ENCODE peak calls at places on chromosomes 6 and 20, in five cellular contexts. U is transverse colon, E is hepatocyte, M is fibroblast of mammary gland, R is endothelial cell. L is an unnamed sample.

GRCh38 chr6:25882066-25882496 is 8.0 kb upstream of the SLC17A3 start:
- DNase-seq in U (peak; percentile 13), E (peak; percentile 30), M (no peak), R (peak; percentile 61), L (peak; percentile 53)

GRCh38 chr20:584375-585301 is 25.5 kb downstream of the TCF15 start:
- DNase-seq in U (no peak), E (no peak), M (peak; percentile 8), R (no peak), L (peak; percentile 55)

GRCh38 chr20:9458075-9458818 is 56.1 kb upstream of the LAMP5 start:
- DNase-seq in U (no peak), E (peak; percentile 16), M (peak; percentile 61), R (peak; percentile 36), L (no peak)

GRCh38 chr6:10429638-10430427 is 15.0 kb upstream of the TFAP2A start:
- DNase-seq in U (no peak), E (peak; percentile 56), M (peak; percentile 42), R (no peak), L (no peak)

GRCh38 chr6:54112171-54112650 is 968 bp downstream of the MLIP start:
- DNase-seq in U (no peak), E (no peak), M (no peak), R (no peak), L (no peak)

GRCh38 chr6:30885481-30885998 is 1.2 kb downstream of the DDR1 start:
- DNase-seq in U (peak; percentile 75), E (peak; percentile 77), M (no peak), R (no peak), L (no peak)

GRCh38 chr6:42251911-42252637 is 34.4 kb upstream of the MRPS10 start:
- DNase-seq in U (peak; percentile 64), E (peak; percentile 55), M (peak; percentile 81), R (no peak), L (no peak)

GRCh38 chr6:156948807-156949206 is 171.6 kb downstream of the ARID1B start:
- DNase-seq in U (no peak), E (peak; percentile 35), M (peak; percentile 82), R (no peak), L (no peak)

GRCh38 chr6:22145823-22146379 is 150.9 kb downstream of the PRL start:
- DNase-seq in U (no peak), E (peak; percentile 16), M (peak; percentile 69), R (peak; percentile 10), L (peak; percentile 6)

GRCh38 chr6:139588076-139588639 is 213.7 kb upstream of the CITED2 start:
- DNase-seq in U (peak; percentile 71), E (peak; percentile 21), M (peak; percentile 33), R (no peak), L (no peak)

GRCh38 chr20:1718604-1719384 is 61.2 kb upstream of the SIRPG start:
- DNase-seq in U (no peak), E (no peak), M (peak; percentile 98), R (no peak), L (no peak)

GRCh38 chr6:2244261-2245102 is 923 bp downstream of the GMDS start:
- DNase-seq in U (no peak), E (peak; percentile 63), M (no peak), R (no peak), L (no peak)

GRCh38 chr6:79750806-79751205 is 119.7 kb downstream of the SH3BGRL2 start:
- DNase-seq in U (no peak), E (no peak), M (no peak), R (no peak), L (no peak)

GRCh38 chr6:33320315-33321181 is 3.0 kb upstream of the ZBTB22 start:
- DNase-seq in U (peak; percentile 33), E (peak; percentile 44), M (peak; percentile 96), R (no peak), L (no peak)

GRCh38 chr6:124983383-124983782 is 21.1 kb downstream of the RNF217 start:
- DNase-seq in U (no peak), E (no peak), M (no peak), R (no peak), L (no peak)

GRCh38 chr20:62749851-62750445 is 41.3 kb downstream of the NTSR1 start:
- DNase-seq in U (no peak), E (no peak), M (no peak), R (no peak), L (no peak)

GRCh38 chr6:123564363-123564762 is 72.4 kb downstream of the TRDN start:
- DNase-seq in U (no peak), E (no peak), M (no peak), R (no peak), L (no peak)

GRCh38 chr6:107730106-107730505 is 94.0 kb downstream of the SCML4 start:
- DNase-seq in U (peak; percentile 22), E (no peak), M (no peak), R (no peak), L (peak; percentile 78)
- TF ChIP-seq CTCF in U (no peak), E (no peak), M (no peak), R (no peak), L (peak; percentile 51)

DNA sequence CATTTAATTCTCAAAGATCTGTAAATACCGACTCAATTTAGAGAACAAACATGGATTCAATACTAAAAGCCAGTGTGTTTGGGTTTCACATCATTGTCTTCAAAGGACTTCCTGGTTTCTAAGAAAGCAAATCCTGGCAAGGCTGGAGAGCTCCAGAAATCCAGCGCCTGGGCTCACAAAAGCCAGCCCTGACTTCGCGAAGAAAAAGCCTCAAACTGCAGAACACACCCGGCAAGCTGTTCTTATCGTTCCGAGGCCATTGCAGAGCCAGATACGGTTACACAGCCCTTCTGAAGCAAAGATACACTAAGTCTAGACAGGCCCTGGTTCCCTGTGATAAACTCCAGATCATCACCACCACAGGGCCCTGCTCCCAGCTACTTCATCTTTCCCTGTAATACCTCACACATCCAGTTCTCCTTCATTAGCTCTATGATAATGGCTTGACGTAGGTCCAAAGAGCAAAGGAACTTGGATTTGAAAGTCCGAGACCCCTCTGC is 19.1 kb downstream of the AGPAT4 start:
- DNase-seq in U (no peak), E (peak; percentile 58), M (peak; percentile 38), R (no peak), L (no peak)
- TF ChIP-seq CTCF in U (no peak), E (no peak), M (no peak), R (no peak), L (no peak)

DNA sequence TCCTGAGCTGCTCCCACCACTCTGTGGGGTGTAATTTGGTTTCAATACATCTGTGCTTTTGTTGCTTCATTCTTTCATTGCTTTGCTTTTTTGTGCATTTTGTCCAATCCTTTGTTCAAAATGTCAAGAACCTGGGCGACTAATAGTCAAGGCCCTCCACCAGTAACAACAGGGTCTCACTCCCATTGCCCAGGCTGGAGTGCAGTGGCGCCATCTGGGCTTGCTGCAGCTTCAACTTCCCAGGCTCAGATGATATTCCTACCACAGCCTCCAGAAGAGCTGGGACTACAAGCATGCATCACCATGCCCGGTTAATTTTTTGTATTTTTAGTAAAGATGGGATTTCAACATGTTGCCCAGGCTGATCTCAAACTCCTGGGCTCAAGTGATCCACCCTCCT is 169.2 kb downstream of the EYA2 start:
- DNase-seq in U (no peak), E (no peak), M (no peak), R (no peak), L (no peak)
- TF ChIP-seq CTCF in U (no peak), E (no peak), M (no peak), R (no peak), L (no peak)

GRCh38 chr6:1059596-1059995 is 252.3 kb upstream of the FOXQ1 start:
- DNase-seq in U (no peak), E (no peak), M (no peak), R (no peak), L (no peak)

GRCh38 chr6:1066449-1066848 is 245.4 kb upstream of the FOXQ1 start:
- DNase-seq in U (no peak), E (no peak), M (no peak), R (no peak), L (no peak)

GRCh38 chr6:1065986-1066385 is 245.9 kb upstream of the FOXQ1 start:
- DNase-seq in U (no peak), E (no peak), M (no peak), R (no peak), L (no peak)

GRCh38 chr6:1063671-1064355 is 248.1 kb upstream of the FOXQ1 start:
- DNase-seq in U (no peak), E (no peak), M (peak; percentile 25), R (no peak), L (no peak)

DNA sequence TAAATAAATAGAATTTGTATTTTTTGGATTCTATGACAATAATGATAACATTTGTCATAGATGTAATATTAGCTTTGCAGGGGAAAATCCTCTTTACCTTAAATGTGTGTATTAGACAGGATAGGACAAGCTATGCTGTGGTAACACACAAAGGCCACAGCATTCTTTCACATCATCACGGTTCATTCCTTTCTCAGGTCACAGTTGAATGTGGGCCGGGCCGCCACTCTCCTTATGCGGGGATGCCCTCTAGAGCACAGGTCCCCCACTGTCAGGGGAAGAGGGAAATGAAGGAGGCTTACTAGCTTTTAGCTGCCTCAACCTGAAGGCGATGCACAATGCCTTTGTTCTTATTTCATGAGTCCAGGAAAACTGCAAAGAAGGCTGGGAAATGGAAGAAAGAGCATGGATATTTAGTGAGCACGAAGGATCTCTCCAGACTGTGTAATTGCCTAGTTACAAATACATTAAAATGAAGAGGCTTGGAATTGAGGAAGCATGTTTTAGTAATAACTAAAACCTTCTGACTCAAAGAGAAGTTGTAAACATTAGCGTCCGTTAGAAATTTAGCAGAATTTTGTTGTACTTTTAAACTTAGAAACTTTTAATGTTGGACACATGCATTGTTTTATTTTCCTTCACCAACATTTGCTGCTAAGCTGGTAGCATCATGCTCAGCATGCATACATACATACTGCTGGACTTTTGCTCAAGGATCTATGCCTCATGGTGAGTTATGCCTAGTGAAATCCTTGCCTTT is 248.9 kb upstream of the FOXQ1 start:
- DNase-seq in U (no peak), E (no peak), M (no peak), R (no peak), L (no peak)
- TF ChIP-seq CTCF in U (no peak), E (no peak), M (no peak), R (no peak), L (no peak)

DNA sequence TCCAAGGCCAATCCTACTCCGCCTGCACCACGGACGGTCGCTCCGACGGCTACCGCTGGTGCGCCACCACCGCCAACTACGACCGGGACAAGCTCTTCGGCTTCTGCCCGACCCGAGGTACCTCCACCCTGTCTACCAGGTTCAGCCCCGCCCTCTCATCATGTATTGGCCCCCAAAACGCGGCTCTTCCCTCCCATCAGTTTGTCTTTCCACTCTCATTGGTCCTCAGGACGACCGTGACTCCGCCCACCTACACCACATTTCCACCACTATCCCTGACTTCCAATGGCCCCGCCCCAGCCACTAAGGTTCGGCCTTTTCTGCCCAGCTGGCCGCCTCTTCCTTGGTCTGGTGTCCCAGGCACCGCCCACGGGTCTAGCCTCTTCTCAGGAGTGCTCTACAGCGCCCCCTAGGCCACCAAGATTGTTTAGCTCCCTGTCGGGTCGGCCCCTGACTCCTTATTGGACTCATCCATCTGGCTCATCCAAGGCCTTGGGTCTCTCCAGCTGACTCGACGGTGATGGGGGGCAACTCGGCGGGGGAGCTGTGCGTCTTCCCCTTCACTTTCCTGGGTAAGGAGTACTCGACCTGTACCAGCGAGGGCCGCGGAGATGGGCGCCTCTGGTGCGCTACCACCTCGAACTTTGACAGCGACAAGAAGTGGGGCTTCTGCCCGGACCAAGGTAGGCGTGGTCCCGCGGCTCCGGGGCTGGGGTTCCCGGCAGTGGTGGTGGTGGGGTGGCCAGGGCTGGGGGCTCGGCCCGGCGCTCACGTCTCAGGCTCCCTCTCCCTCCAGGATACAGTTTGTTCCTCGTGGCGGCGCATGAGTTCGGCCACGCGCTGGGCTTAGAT is 3.1 kb downstream of the MMP9 start:
- DNase-seq in U (peak; percentile 54), E (no peak), M (peak; percentile 69), R (no peak), L (peak; percentile 74)
- TF ChIP-seq CTCF in U (no peak), E (peak; percentile 11), M (peak; percentile 31), R (no peak), L (peak; percentile 63)

GRCh38 chr20:40255368-40255767 is 433.7 kb downstream of the MAFB start:
- DNase-seq in U (no peak), E (no peak), M (peak; percentile 62), R (no peak), L (no peak)
- TF ChIP-seq CTCF in U (no peak), E (no peak), M (peak; percentile 28), R (peak; percentile 56), L (no peak)

GRCh38 chr6:94636780-94637385 is 940.5 kb upstream of the MANEA start:
- DNase-seq in U (no peak), E (peak; percentile 47), M (no peak), R (peak; percentile 15), L (no peak)
- TF ChIP-seq CTCF in U (no peak), E (peak; percentile 45), M (no peak), R (no peak), L (no peak)

L was measured in activated CD8-positive, alpha-beta T cell treated with anti-CD3 and anti-CD28 coated beads for 36 hours.